ENCODE peak calls at places on chromosomes 11 and 22, in seven cellular contexts. S, P, E, Q, V, N and W are unnamed samples.

GRCh38 chr11:3161720-3162409 is 3.2 kb downstream of the OSBPL5 start:
- DNase-seq in N (no peak), S (peak), P (no peak), Q (no peak), V (no peak), E (no peak), W (no peak)

GRCh38 chr22:37043828-37044538 is 7.6 kb upstream of the KCTD17 start:
- DNase-seq in N (peak), P (peak), V (no peak), E (no peak), S (no peak), Q (peak), W (no peak)

GRCh38 chr11:7559404-7560283 is 45.8 kb downstream of the PPFIBP2 start:
- DNase-seq in E (no peak), V (no peak), P (no peak), N (no peak), S (no peak), Q (no peak), W (no peak)

GRCh38 chr11:83070878-83071640 is 638 bp downstream of the RAB30 start:
- DNase-seq in S (peak), V (no peak), Q (no peak), E (peak), N (peak), P (peak), W (no peak)

GRCh38 chr11:76588455-76589325 is 81.9 kb downstream of the LRRC32 start:
- DNase-seq in E (no peak), S (peak), P (no peak), N (no peak), V (no peak), Q (no peak), W (no peak)

GRCh38 chr11:130241697-130242096 is 73.0 kb downstream of the ZBTB44 start:
- DNase-seq in P (no peak), Q (no peak), E (no peak), S (no peak), N (no peak), V (no peak), W (no peak)

GRCh38 chr11:114262681-114263509 is 33.3 kb upstream of the NNMT start:
- DNase-seq in V (no peak), E (peak), N (peak), S (no peak), P (no peak), Q (peak), W (no peak)

GRCh38 chr11:127199306-127199801 is 198.8 kb upstream of the KIRREL3 start:
- DNase-seq in S (no peak), E (no peak), P (no peak), V (no peak), N (no peak), Q (no peak), W (no peak)

GRCh38 chr11:116651098-116651756 is 121.6 kb downstream of the BUD13 start:
- DNase-seq in Q (no peak), N (no peak), P (peak), V (no peak), E (no peak), S (no peak), W (no peak)

GRCh38 chr11:118338637-118339061 is 3.9 kb downstream of the CD3D start:
- DNase-seq in P (no peak), V (no peak), Q (peak), S (no peak), E (no peak), N (no peak), W (no peak)

GRCh38 chr22:19674929-19675253 is 39.4 kb upstream of the SEPTIN5 start:
- DNase-seq in S (no peak), V (no peak), E (no peak), Q (no peak), P (no peak), N (no peak), W (no peak)

GRCh38 chr22:18085188-18085587 is 7.4 kb downstream of the PEX26 start:
- DNase-seq in Q (no peak), P (no peak), S (no peak), N (no peak), V (no peak), E (no peak), W (no peak)

GRCh38 chr11:122267602-122268001 is 151.6 kb upstream of the BLID start:
- DNase-seq in S (no peak), V (peak), Q (no peak), E (no peak), N (no peak), P (no peak), W (no peak)

GRCh38 chr11:117986981-117987495 is 844 bp downstream of the IL10RA start:
- DNase-seq in S (no peak), E (no peak), N (no peak), P (no peak), Q (no peak), V (no peak), W (no peak)

GRCh38 chr22:49724030-49724892 is 103.4 kb downstream of the BRD1 start:
- DNase-seq in S (no peak), V (no peak), E (no peak), P (peak), Q (no peak), N (no peak), W (no peak)

GRCh38 chr11:64284962-64285884 is at the start of gene GPR137:
- DNase-seq in E (peak), P (peak), V (no peak), S (peak), Q (peak), N (peak), W (no peak)

GRCh38 chr11:64286801-64287159 is 1.1 kb downstream of the GPR137 start:
- DNase-seq in N (no peak), S (no peak), P (no peak), E (no peak), V (no peak), Q (no peak), W (no peak)

GRCh38 chr11:64284048-64284961 is at the start of gene BAD:
- DNase-seq in P (peak), V (no peak), E (peak), S (peak), N (peak), Q (peak), W (peak)

GRCh38 chr11:64287676-64288352 is 2.2 kb downstream of the GPR137 start:
- DNase-seq in P (no peak), S (no peak), V (no peak), N (no peak), Q (no peak), E (no peak), W (no peak)

GRCh38 chr11:64285885-64286800 is 495 bp downstream of the GPR137 start:
- DNase-seq in V (no peak), P (no peak), N (peak), Q (no peak), E (no peak), S (no peak), W (no peak)
- TF ChIP-seq CTCF in V (no peak), P (no peak), N (peak), Q (peak), E (no peak), S (no peak), W (no peak)

DNA sequence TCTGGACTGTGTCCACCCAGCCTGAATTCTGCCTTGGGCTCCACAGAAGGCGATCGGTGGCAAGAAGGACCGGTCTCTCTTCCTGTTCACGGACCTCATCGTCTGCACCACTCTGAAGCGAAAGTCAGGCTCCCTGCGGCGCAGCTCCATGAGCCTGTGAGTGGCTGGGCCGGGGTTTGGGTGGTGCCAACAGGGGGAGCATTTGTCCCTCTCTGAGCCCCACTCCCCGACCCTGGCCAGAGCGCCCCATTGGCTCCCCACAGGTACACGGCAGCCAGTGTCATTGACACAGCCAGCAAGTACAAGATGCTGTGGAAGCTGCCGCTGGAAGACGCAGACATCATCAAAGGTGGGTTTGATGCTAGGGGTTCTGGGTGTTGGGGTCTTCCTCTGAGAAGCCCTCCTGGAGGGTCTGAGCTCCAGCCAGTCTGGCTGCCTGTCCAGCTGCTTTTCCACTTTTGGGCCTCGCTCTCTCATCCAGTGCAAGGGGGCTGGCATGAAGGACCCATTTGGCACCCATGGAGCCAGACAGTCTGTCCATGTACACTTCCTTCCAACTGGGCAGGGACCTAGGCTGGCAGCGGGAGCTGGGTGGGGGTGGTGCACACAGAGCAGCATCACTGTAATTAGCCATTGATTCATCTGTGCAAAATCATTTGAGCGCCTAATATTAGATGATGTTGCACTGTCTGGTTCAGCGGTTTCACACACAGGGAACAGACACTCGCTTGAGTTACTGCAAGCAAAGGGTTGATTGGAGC is 19.0 kb upstream of the RELT start:
- DNase-seq in P (no peak), Q (no peak), V (no peak), S (no peak), N (no peak), E (no peak), W (no peak)
- TF ChIP-seq CTCF in P (no peak), Q (peak), V (no peak), S (no peak), N (no peak), E (no peak), W (no peak)

DNA sequence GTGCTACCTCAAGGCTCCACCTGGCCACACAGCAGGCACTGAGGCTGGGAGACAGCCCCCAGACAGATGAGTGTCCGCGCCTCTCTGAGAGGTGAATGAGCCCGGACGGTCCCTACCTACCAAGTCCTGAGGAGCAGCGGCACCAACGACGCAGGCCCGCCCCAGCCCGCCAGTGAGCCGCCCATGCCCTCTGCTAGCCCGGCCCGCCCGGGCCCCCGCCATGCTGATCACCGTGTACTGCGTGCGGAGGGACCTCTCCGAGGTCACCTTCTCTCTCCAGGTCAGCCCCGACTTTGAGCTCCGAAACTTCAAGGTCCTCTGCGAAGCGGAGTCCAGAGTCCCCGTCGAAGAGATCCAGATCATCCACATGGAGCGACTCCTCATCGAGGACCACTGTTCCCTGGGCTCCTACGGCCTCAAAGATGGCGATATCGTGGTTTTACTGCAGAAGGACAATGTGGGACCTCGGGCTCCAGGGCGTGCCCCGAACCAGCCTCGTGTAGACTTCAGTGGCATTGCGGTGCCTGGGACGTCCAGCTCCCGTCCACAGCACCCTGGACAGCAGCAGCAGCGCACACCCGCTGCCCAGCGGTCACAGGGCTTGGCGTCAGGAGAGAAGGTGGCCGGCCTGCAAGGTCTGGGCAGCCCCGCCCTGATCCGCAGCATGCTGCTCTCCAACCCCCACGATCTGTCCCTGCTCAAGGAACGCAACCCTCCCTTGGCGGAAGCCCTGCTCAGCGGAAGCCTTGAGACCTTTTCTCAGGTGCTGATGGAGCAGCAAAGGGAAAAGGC is at the start of gene DDI1:
- DNase-seq in P (no peak), V (no peak), E (no peak), Q (no peak), S (no peak), N (no peak), W (no peak)
- TF ChIP-seq CTCF in P (no peak), V (no peak), E (no peak), Q (no peak), S (no peak), N (no peak), W (no peak)

DNA sequence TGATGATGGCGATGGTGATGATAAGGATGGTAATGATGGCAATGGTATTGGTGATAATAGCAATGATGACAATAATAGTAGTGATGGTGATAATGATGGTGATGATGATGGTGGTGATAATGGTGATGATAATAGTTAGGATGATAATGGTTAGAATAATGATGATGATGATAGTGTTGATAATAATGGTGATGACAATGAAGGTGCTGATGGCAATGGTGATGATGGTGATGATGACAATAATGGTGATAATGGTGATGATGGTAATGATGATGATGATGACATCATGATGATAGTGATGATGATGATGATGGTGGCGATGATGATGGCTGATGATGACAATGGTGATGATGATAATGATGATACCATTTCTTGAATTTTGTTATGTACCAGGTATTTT is 309.9 kb downstream of the MIAT start:
- DNase-seq in N (no peak), Q (no peak), V (no peak), P (no peak), S (no peak), E (no peak), W (no peak)
- TF ChIP-seq CTCF in N (no peak), Q (no peak), V (no peak), P (no peak), S (no peak), E (no peak), W (no peak)

DNA sequence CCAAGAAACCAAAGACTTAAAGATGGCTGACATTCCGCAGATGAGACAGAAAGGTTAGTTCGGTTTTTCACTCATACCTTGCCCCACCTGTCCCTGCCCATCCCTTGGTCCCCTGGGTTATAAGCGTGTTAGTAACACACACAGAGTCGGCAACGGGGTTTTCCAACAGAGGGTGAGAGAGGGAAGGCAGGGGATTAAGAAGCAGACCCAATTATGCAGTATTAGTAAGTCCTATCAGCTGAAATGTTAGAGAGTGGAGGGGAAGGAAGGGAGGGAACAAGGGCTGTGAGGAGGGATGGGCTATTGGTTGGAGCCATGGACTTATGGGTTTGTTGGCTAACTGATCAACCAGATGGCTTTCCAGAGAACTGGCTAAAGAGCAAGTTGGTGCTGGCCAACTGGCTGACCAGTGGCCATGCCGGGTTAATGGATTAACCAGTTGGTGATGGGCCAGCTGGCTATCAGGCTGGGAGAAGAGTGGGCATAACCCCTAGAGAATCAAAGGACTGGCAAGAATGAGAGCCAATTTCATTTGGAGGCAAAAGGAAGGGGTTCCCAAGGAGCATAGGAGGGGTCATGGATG is 45.5 kb downstream of the NRXN2 start:
- DNase-seq in P (no peak), N (no peak), S (no peak), V (no peak), E (no peak), Q (no peak), W (no peak)
- TF ChIP-seq CTCF in P (no peak), N (no peak), S (no peak), V (no peak), E (no peak), Q (no peak), W (no peak)

DNA sequence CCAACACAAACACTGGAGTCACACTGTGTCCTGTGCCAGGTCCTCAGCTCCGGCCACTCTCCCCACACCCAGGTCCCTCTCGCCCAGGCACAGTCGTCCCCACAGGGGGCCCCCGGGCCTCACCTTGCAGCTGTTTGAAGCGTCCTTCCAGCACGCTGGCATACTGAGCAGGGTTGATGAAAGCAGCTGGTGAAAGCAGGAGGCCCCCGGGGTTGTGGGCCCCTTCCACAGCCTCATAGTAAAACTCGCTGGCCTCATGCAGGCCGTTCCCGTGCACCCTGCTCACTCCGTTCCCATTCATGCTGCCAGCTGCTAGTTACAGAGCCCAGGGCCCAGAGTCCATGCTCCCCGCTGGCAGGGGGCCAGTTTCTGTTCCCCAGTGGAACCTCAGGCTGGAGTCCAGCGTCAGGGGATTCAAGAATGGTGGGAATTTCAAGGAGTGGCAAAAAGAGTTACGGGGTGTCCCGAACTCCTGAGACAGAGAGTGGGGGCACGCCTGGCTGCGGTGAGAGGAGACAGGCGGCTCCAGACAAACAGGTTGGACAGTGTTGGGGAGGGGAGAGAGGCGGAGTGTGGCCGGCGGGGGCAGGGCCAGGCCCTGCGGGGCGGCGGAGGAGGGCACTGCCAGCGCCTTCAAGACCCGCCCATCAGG is 10.6 kb downstream of the SPTBN2 start:
- DNase-seq in Q (peak), P (peak), N (no peak), S (no peak), V (no peak), E (no peak), W (no peak)
- TF ChIP-seq CTCF in Q (peak), P (no peak), N (no peak), S (no peak), V (no peak), E (no peak), W (no peak)

DNA sequence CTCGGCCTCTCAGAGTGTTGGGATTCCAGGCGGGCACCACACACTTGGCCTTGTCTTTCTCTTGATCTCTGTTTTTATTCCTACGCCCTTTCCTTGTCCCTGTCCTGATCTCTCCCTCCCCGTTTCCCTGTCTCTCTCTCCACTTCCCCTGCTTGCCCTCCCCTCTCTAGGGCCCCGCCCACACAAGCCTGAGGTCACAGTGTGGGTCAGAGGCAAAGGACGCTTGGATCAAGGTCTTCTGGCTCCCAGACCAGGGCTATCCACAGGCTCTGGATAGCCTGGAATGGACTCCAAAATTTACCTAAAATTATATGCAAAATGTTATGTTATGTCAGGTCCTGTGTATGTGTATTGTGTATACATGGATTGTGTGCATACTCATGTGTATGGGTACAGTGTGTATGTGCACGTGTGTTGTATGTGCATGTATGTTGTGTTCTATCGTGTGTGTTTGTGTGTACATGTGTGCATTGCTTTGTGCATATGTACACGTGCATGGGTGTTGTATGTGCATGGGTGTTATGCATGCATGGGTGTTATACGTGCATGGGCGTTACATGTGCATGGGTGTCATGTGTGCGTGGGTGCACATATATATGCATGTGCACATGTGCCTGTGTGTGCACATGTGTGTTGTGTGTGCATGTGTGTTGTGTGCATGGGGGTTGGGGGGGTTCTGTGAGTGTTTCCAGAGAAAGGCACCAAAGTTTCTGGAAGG is 38.3 kb downstream of the TP53I11 start:
- DNase-seq in N (no peak), E (no peak), Q (no peak), S (no peak), P (no peak), V (no peak), W (no peak)
- TF ChIP-seq CTCF in N (no peak), E (no peak), Q (no peak), S (no peak), P (no peak), V (no peak), W (no peak)